ENCODE peak calls at places on chromosomes 2 and 18, in six cellular contexts. V is NCI-H1105 treated with DMSO at 0.1 percent for 48 hours, E is GM10248, H is GM04504, Z is GOT3, Y is skeletal muscle cell. T is an unnamed sample.

GRCh38 chr2:107657049-107657448 is 169.6 kb upstream of the RGPD4 start:
- DNase-seq in Y (no peak), Z (no peak), V (no peak), E (no peak), H (no peak), T (no peak)

GRCh38 chr2:203873921-203874631 is 6.5 kb downstream of the CTLA4 start:
- DNase-seq in E (no peak), Y (no peak), H (no peak), V (peak; percentile 15), Z (no peak), T (no peak)

GRCh38 chr2:188808921-188809320 is 165.3 kb upstream of the COL3A1 start:
- DNase-seq in Z (no peak), V (no peak), Y (peak; percentile 76), H (peak; percentile 54), E (no peak), T (peak; percentile 46)

GRCh38 chr18:71442830-71443229 is 1101.3 kb downstream of the CBLN2 start:
- DNase-seq in Z (no peak), Y (no peak), E (no peak), H (no peak), V (peak; percentile 94), T (no peak)

GRCh38 chr2:63261222-63261621 is 210.6 kb downstream of the OTX1 start:
- DNase-seq in E (no peak), Y (no peak), V (no peak), H (no peak), Z (no peak), T (no peak)

GRCh38 chr18:449374-449773 is 51.1 kb downstream of the COLEC12 start:
- DNase-seq in V (no peak), E (no peak), H (no peak), Y (no peak), Z (no peak), T (no peak)

GRCh38 chr18:30982285-30982992 is 60.1 kb downstream of the DSC3 start:
- DNase-seq in Z (no peak), H (no peak), Y (no peak), E (no peak), V (no peak), T (no peak)

GRCh38 chr2:12603781-12604180 is 113.0 kb upstream of the TRIB2 start:
- DNase-seq in Y (no peak), V (no peak), H (no peak), Z (no peak), E (no peak), T (no peak)

GRCh38 chr2:173999272-173999671 is 34.1 kb upstream of the SP3 start:
- DNase-seq in Z (no peak), E (no peak), Y (no peak), V (no peak), H (no peak), T (no peak)

GRCh38 chr2:69166812-69167468 is 154.0 kb downstream of the ANTXR1 start:
- DNase-seq in V (no peak), H (no peak), Z (no peak), Y (no peak), E (no peak), T (no peak)

GRCh38 chr2:171318463-171318934 is 115.3 kb downstream of the METTL8 start:
- DNase-seq in V (no peak), Y (no peak), E (no peak), Z (no peak), H (no peak), T (no peak)